ENCODE peak calls at places on chromosomes 7 and 10, in four cellular contexts. N is GM12878, G is HEK293T, A is HepG2. K is an unnamed sample.

GRCh38 chr10:43076876-43077420 is at the start of gene RET:
- DNase-seq in N (no peak), G (peak), A (no peak), K (peak)

GRCh38 chr7:25194036-25194435 is 34.2 kb downstream of the NPVF start:
- DNase-seq in N (no peak), G (no peak), A (no peak), K (no peak)

GRCh38 chr10:87593702-87594101 is 66.0 kb upstream of the PAPSS2 start:
- DNase-seq in N (no peak), G (no peak), A (no peak), K (no peak)

GRCh38 chr7:107599262-107599661 is 19.2 kb downstream of the BCAP29 start:
- DNase-seq in N (no peak), G (no peak), A (no peak), K (no peak)

GRCh38 chr10:75070478-75071163 is 40.8 kb upstream of the SAMD8 start:
- DNase-seq in N (no peak), G (no peak), A (no peak), K (no peak)

GRCh38 chr10:17344206-17344605 is 110.2 kb downstream of the ST8SIA6 start:
- DNase-seq in N (no peak), G (no peak), A (no peak), K (no peak)

GRCh38 chr7:117065585-117066150 is 112.4 kb downstream of the ST7 start:
- DNase-seq in N (no peak), G (no peak), A (no peak), K (no peak)

GRCh38 chr7:72438491-72438890 is 26.4 kb upstream of the CALN1 start:
- DNase-seq in N (no peak), G (no peak), A (no peak), K (no peak)

GRCh38 chr7:50821457-50821977 is 38.8 kb upstream of the GRB10 start:
- DNase-seq in N (no peak), G (peak), A (peak), K (peak)

GRCh38 chr10:6048281-6049030 is 13.7 kb downstream of the IL2RA start:
- DNase-seq in N (no peak), G (no peak), A (no peak), K (no peak)

GRCh38 chr7:98761225-98761624 is 108.6 kb downstream of the TMEM130 start:
- DNase-seq in N (no peak), G (no peak), A (no peak), K (no peak)

GRCh38 chr7:114530074-114530611 is 115.5 kb downstream of the FOXP2 start:
- DNase-seq in N (no peak), G (peak), A (no peak), K (no peak)

GRCh38 chr7:18859331-18859730 is 258.1 kb downstream of the TWIST1 start:
- DNase-seq in N (no peak), G (no peak), A (no peak), K (no peak)

GRCh38 chr7:85619236-85619635 is 432.4 kb upstream of the SEMA3D start:
- DNase-seq in N (no peak), G (no peak), A (no peak), K (no peak)

GRCh38 chr7:134907639-134908038 is 78.7 kb upstream of the AGBL3 start:
- DNase-seq in N (no peak), G (no peak), A (no peak), K (no peak)

GRCh38 chr10:63264852-63265617 is 131.9 kb downstream of the NRBF2 start:
- DNase-seq in N (no peak), G (peak), A (peak), K (peak)

GRCh38 chr7:113209449-113210203 is 91.3 kb upstream of the SMIM30 start:
- DNase-seq in N (no peak), G (no peak), A (no peak), K (no peak)

GRCh38 chr10:89119651-89120050 is 87.5 kb downstream of the CH25H start:
- DNase-seq in N (no peak), G (no peak), A (no peak), K (no peak)

GRCh38 chr7:27554826-27555225 is 107.9 kb downstream of the HIBADH start:
- DNase-seq in N (no peak), G (no peak), A (no peak), K (no peak)

GRCh38 chr7:37758467-37758866 is 74.9 kb downstream of the GPR141 start:
- DNase-seq in N (no peak), G (no peak), A (no peak), K (no peak)

GRCh38 chr10:130357226-130357625 is 221.0 kb downstream of the GLRX3 start:
- DNase-seq in N (no peak), G (no peak), A (no peak), K (no peak)

GRCh38 chr7:73437699-73438416 is 4.3 kb downstream of the FZD9 start:
- DNase-seq in N (no peak), G (no peak), A (no peak), K (no peak)

GRCh38 chr7:80089341-80089740 is 45.3 kb upstream of the GNAI1 start:
- DNase-seq in N (no peak), G (no peak), A (no peak), K (no peak)

GRCh38 chr10:91349381-91349780 is 60.8 kb upstream of the HECTD2 start:
- DNase-seq in N (no peak), G (no peak), A (no peak), K (no peak)

GRCh38 chr7:39937366-39938153 is 12.5 kb upstream of the CDK13 start:
- DNase-seq in N (no peak), G (no peak), A (no peak), K (peak)

GRCh38 chr10:122499491-122499941 is 38.2 kb downstream of the HTRA1 start:
- DNase-seq in N (no peak), G (no peak), A (no peak), K (no peak)

GRCh38 chr10:91797077-91797690 is 1.0 kb upstream of the TNKS2 start:
- DNase-seq in N (no peak), G (no peak), A (no peak), K (no peak)

GRCh38 chr10:121772406-121772805 is 155.4 kb downstream of the ATE1 start:
- DNase-seq in N (no peak), G (no peak), A (no peak), K (no peak)

GRCh38 chr7:132394283-132395003 is 181.8 kb downstream of the PLXNA4 start:
- DNase-seq in N (no peak), G (no peak), A (no peak), K (no peak)

GRCh38 chr10:86178401-86179142 is 188.0 kb downstream of the GRID1 start:
- DNase-seq in N (no peak), G (peak), A (peak), K (peak)

GRCh38 chr7:12861070-12861469 is 173.6 kb downstream of the ARL4A start:
- DNase-seq in N (no peak), G (no peak), A (no peak), K (no peak)

GRCh38 chr7:117158941-117159705 is 163.7 kb downstream of the WNT2 start:
- DNase-seq in N (no peak), G (no peak), A (no peak), K (no peak)

GRCh38 chr7:130901209-130901783 is 167.3 kb upstream of the KLF14 start:
- DNase-seq in N (no peak), G (no peak), A (no peak), K (no peak)

GRCh38 chr10:45420453-45421192 is 46.6 kb downstream of the ALOX5 start:
- DNase-seq in N (peak), G (no peak), A (no peak), K (no peak)

GRCh38 chr7:56040691-56041090 is 10.6 kb downstream of the PSPH start:
- DNase-seq in N (no peak), G (no peak), A (no peak), K (no peak)
- TF ChIP-seq TARDBP in N (no peak), G (no peak), A (no peak), K (no peak)

DNA sequence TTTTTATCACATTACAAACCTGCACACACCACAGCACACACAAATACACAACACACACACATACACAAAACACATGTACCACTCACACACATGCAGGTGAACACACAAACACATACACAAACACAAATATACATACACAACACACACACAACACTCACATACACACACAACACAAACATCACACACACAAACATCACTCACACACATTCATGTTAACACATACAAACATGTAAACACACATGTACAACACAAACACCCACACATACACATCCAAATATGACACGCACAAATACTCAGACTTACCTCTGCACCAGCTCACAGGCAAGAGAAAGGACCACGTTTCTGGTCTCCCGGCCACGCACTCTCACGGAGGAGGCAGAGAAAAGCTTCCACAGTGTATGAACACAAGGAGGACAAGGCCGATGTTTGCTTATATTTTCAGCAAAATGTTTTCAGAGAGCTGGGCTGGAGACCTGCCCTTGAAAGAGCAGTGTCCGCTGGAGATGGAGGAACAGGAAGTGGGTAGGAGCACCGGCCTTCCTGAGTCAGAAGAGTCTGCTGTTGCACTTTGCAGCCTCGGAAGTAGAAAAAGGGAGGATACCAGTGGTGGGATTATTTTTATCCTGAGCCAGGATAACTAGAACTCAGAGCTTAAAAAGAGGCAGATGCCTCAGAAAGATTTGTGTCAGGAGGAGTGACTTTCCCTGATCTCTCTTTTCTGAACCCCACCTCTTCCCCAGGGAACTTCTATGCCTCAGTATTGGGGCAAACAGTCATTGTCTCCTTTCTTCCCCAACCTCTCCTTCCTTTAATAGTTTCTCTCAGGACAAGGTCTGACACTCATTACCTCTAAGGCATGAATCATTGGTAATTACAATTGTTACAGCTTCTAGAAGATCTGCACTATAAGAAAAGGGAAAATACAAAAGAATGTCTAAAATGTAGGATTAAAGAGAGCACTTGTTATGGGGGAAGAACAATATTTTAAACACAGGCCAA is at the start of gene GIMAP6:
- DNase-seq in N (peak), G (no peak), A (no peak), K (peak)
- TF ChIP-seq TARDBP in N (no peak), G (no peak), A (no peak), K (no peak)

GRCh38 chr7:155950898-155951553 is 138.8 kb upstream of the SHH start:
- DNase-seq in N (no peak), G (no peak), A (peak), K (no peak)
- TF ChIP-seq TARDBP in N (no peak), G (no peak), A (no peak), K (no peak)

DNA sequence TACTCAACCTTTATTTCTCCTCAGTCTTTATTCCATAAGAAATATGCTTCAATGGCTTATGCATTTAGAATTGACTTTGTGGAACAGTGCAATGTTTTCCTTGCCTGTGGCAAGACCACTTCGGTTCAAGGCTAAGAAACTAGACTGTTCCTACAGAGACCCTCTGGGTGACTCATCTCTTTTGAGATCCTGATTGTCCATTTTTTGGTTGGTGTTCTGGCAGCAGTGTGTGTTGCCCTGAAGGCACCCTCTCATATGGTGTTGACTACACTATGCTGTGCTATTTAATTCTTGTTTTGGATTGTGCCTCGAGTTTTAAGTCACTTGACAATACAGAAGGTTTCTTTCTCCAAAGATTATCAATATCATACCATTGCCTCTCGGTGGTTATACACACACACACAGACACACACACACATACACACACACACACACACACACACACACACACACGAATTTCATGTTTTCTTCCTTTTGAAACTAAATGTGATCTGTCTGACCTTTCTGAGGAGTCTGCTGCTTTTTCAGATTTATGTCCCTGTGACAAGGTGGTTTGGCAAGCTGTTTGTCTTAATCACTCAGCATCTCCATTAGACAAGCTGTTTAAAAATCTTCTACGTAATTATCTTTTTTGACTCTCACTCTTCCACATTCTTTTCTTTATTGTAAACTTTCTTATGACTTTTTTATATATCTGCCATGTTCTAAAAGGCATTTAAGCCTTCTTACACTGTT is 187.2 kb downstream of the VTI1A start:
- DNase-seq in N (no peak), G (no peak), A (no peak), K (no peak)
- TF ChIP-seq TARDBP in N (no peak), G (no peak), A (no peak), K (no peak)

GRCh38 chr7:52959336-52959735 is 76.1 kb upstream of the POM121L12 start:
- DNase-seq in N (no peak), G (no peak), A (no peak), K (no peak)
- TF ChIP-seq TARDBP in N (no peak), G (no peak), A (no peak), K (no peak)

DNA sequence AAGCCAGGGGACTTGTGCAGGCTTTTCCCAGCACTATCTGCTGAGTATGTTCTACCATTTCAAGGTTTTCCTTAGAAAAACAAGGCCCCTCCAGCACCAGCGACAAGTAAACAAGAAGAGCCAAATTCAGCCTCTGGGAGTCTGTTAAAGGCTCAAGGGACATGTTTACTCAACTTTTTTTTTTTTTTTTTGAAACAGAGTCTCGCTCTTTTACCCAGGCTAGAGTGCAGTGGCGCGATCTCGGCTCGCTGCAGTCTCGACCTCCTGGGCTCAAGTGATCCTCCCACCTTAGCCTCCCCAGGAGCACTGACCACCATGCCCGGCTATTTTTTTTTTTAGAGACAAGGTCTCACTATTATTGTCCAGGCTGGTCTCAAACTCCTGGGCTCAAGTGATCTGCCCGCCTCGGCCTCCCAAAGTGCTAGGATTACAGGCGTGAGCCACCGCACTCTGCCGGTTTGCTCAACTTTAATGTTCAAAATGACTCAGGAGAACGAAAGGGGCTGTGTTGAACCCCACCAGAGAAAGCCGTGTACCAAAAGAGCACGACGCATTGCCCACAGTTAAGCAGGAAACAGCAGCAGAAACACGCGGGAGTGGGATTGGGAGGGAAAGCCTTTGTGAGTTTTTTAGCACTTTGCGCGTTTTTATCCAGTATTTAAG is 773 bp downstream of the PRDX3 start:
- DNase-seq in N (no peak), G (no peak), A (peak), K (no peak)
- TF ChIP-seq TARDBP in N (no peak), G (no peak), A (no peak), K (no peak)

DNA sequence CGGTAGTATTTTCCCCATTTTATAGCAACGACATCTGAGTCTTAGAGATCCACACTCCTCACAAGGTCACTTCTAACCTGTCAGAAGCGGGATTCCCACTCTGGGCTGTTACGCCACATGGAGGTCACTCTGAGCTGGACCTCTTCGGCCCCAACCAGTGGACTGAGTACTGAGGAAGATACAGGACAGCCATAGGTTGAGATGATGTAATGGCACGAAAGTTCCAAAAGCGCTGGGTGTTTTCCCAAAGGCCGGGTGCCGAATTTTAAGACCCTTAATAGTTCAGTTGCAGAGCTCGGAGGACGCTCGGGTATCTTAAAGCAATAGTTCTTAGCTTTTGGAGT is 699 bp downstream of the GHITM start:
- DNase-seq in N (no peak), G (no peak), A (peak), K (peak)
- TF ChIP-seq TARDBP in N (no peak), G (no peak), A (no peak), K (no peak)

GRCh38 chr10:97028126-97028831 is 157.5 kb downstream of the SLIT1 start:
- DNase-seq in N (no peak), G (no peak), A (no peak), K (no peak)
- TF ChIP-seq TARDBP in N (no peak), G (no peak), A (no peak), K (no peak)

K was measured in K562.